ENCODE peak calls at places on chromosomes 5 and 9, in ten cellular contexts. M is stomach; L is brain microvascular endothelial cell; U is tibial artery; P is heart left ventricle; J is coronary artery; K is sigmoid colon; Z is CD4-positive, alpha-beta T cell; S is tibial nerve; Y is ovary. O is an unnamed sample.

GRCh38 chr9:20208951-20209350 is 413.3 kb downstream of the MLLT3 start:
- DNase-seq in M (no peak), L (no peak), U (no peak), P (no peak), J (no peak), K (no peak), Z (no peak), S (no peak), Y (no peak), O (no peak)

GRCh38 chr5:180390441-180391190 is 37.5 kb upstream of the GFPT2 start:
- DNase-seq in M (no peak), L (no peak), U (peak), P (no peak), J (no peak), K (no peak), Z (no peak), S (no peak), Y (no peak), O (no peak)

GRCh38 chr9:6186691-6187090 is 28.9 kb upstream of the IL33 start:
- DNase-seq in M (no peak), L (no peak), U (no peak), P (no peak), J (no peak), K (no peak), Z (no peak), S (no peak), Y (no peak), O (no peak)

GRCh38 chr5:67240846-67241245 is 44.2 kb upstream of the CD180 start:
- DNase-seq in M (no peak), L (no peak), U (no peak), P (no peak), J (no peak), K (no peak), Z (no peak), S (no peak), Y (no peak), O (no peak)

GRCh38 chr5:59713488-59713844 is 180.1 kb downstream of the PDE4D start:
- DNase-seq in M (no peak), L (no peak), U (no peak), P (no peak), J (no peak), K (peak), Z (no peak), S (no peak), Y (no peak), O (no peak)

GRCh38 chr9:21682376-21682775 is 120.1 kb upstream of the MTAP start:
- DNase-seq in M (no peak), L (no peak), U (no peak), P (no peak), J (no peak), K (no peak), Z (no peak), S (no peak), Y (no peak), O (no peak)

GRCh38 chr9:111386386-111386785 is 56.4 kb upstream of the OR2K2 start:
- DNase-seq in M (no peak), L (no peak), U (no peak), P (no peak), J (no peak), K (no peak), Z (no peak), S (no peak), Y (no peak), O (no peak)

GRCh38 chr5:167947312-167947711 is 344.1 kb upstream of the WWC1 start:
- DNase-seq in M (no peak), L (no peak), U (no peak), P (no peak), J (no peak), K (no peak), Z (no peak), S (peak), Y (no peak), O (no peak)

GRCh38 chr5:77308154-77308960 is 97.9 kb downstream of the PDE8B start:
- DNase-seq in M (no peak), L (no peak), U (no peak), P (no peak), J (no peak), K (no peak), Z (no peak), S (no peak), Y (no peak), O (no peak)

GRCh38 chr9:133754187-133754586 is 16.0 kb upstream of the SARDH start:
- DNase-seq in M (no peak), L (no peak), U (peak), P (no peak), J (peak), K (peak), Z (no peak), S (no peak), Y (peak), O (no peak)

GRCh38 chr5:37554938-37555337 is 175.8 kb downstream of the WDR70 start:
- DNase-seq in M (no peak), L (no peak), U (no peak), P (no peak), J (no peak), K (no peak), Z (no peak), S (no peak), Y (no peak), O (no peak)

GRCh38 chr5:35776757-35777156 is 79.9 kb upstream of the IL7R start:
- DNase-seq in M (no peak), L (no peak), U (no peak), P (no peak), J (no peak), K (no peak), Z (no peak), S (no peak), Y (no peak), O (no peak)

GRCh38 chr5:67640011-67640410 is 443.4 kb upstream of the CD180 start:
- DNase-seq in M (no peak), L (no peak), U (no peak), P (no peak), J (no peak), K (no peak), Z (no peak), S (no peak), Y (no peak), O (no peak)

GRCh38 chr5:140287776-140288521 is 15.0 kb downstream of the PFDN1 start:
- DNase-seq in M (no peak), L (no peak), U (no peak), P (no peak), J (no peak), K (no peak), Z (no peak), S (no peak), Y (no peak), O (no peak)

GRCh38 chr9:129936222-129936621 is 101.0 kb downstream of the USP20 start:
- DNase-seq in M (no peak), L (no peak), U (no peak), P (no peak), J (no peak), K (no peak), Z (no peak), S (no peak), Y (no peak), O (peak)
- TF ChIP-seq CTCF in M (no peak), L (no peak), U (no peak), P (no peak), J (no peak), K (no peak), Z (no peak), S (no peak), Y (no peak), O (no peak)

GRCh38 chr5:137734962-137735530 is 843 bp downstream of the KLHL3 start:
- DNase-seq in M (peak), L (peak), U (peak), P (peak), J (no peak), K (peak), Z (no peak), S (peak), Y (peak), O (peak)
- H3K27ac ChIP-seq in M (peak), L (peak), U (peak), P (peak), J (peak), K (peak), Z (peak), S (peak), Y (no peak), O (peak)

GRCh38 chr9:109454041-109454440 is 44.1 kb downstream of the PTPN3 start:
- DNase-seq in M (no peak), L (no peak), U (no peak), P (no peak), J (no peak), K (no peak), Z (no peak), S (no peak), Y (no peak), O (no peak)

GRCh38 chr9:109456811-109457210 is 41.3 kb downstream of the PTPN3 start:
- DNase-seq in M (no peak), L (no peak), U (no peak), P (no peak), J (no peak), K (no peak), Z (no peak), S (no peak), Y (no peak), O (no peak)

GRCh38 chr9:109455391-109455790 is 42.7 kb downstream of the PTPN3 start:
- DNase-seq in M (no peak), L (no peak), U (no peak), P (no peak), J (no peak), K (no peak), Z (no peak), S (no peak), Y (no peak), O (no peak)

GRCh38 chr9:109454601-109455155 is 43.4 kb downstream of the PTPN3 start:
- DNase-seq in M (no peak), L (no peak), U (no peak), P (no peak), J (no peak), K (no peak), Z (no peak), S (no peak), Y (no peak), O (no peak)

DNA sequence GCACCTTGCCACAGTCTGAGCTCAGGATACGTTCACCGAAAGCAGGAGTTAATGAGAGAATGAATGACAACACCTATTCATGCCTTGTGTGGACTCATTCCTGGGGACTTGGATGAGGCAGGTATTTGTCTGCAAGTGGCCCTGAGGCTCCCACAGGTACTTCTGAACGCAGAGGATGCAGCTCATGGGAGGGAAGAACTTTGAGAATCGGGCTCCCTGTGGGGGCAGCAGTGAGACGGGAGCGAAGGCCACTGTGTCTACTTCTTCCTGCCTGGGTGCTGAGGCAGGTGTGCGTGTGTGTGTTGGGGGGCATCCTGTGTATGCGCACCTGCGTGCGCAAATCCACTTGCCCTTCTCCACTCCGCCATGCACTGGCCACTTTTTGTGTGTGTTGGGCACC is 42.2 kb downstream of the PTPN3 start:
- DNase-seq in M (no peak), L (no peak), U (no peak), P (no peak), J (no peak), K (no peak), Z (no peak), S (no peak), Y (no peak), O (no peak)
- TF ChIP-seq CTCF in M (no peak), L (peak), U (no peak), P (no peak), J (no peak), K (no peak), Z (no peak), S (no peak), Y (no peak), O (no peak)

GRCh38 chr9:742104-742503 is 99.4 kb upstream of the DMRT1 start:
- DNase-seq in M (no peak), L (no peak), U (peak), P (no peak), J (no peak), K (peak), Z (no peak), S (no peak), Y (no peak), O (no peak)

GRCh38 chr9:744046-744712 is 97.3 kb upstream of the DMRT1 start:
- DNase-seq in M (no peak), L (no peak), U (peak), P (no peak), J (no peak), K (no peak), Z (no peak), S (no peak), Y (no peak), O (no peak)

GRCh38 chr9:744790-745456 is 96.6 kb upstream of the DMRT1 start:
- DNase-seq in M (peak), L (no peak), U (peak), P (peak), J (no peak), K (peak), Z (no peak), S (peak), Y (peak), O (peak)

GRCh38 chr9:745761-746414 is 95.6 kb upstream of the DMRT1 start:
- DNase-seq in M (no peak), L (no peak), U (peak), P (no peak), J (no peak), K (peak), Z (no peak), S (no peak), Y (no peak), O (no peak)

DNA sequence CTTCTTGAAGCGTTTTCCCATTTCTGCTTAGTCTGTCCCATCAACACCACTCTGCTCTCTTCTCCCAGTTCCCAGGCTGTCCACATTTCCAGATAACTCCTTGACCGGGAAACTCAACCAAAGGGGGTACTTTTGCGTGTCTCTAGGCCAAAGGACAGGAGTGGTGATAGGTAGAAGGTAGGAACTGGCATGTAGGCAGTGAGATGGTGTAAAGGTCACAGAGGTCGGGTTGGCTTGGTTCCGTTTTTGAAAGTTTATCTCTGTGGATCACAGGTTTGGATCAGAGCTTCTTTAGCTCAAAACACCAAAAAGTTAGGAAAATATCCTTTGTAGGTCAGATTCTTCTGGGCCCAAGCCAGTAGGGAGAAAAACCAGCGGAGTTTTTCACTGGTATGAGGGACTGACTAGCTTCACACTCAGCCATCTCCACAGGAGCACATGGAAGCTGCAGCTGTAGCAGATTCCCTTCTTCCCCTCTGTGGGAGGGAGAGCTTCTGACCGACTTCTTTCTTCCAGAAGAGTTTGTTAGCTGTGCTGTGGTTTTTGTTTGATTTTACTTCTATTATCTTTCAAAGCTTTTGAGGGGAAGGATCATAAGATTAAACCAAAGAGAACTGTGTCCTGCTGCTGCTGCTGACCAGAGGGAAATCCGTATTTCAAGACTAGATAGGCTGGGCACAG is 98.4 kb upstream of the DMRT1 start:
- DNase-seq in M (no peak), L (no peak), U (no peak), P (no peak), J (no peak), K (peak), Z (no peak), S (no peak), Y (no peak), O (no peak)
- H3K27ac ChIP-seq in M (peak), L (no peak), U (peak), P (peak), J (peak), K (peak), Z (no peak), S (no peak), Y (no peak), O (peak)

GRCh38 chr5:41345295-41345694 is 132.0 kb upstream of the C6 start:
- DNase-seq in M (no peak), L (peak), U (no peak), P (no peak), J (no peak), K (no peak), Z (no peak), S (no peak), Y (no peak), O (no peak)

GRCh38 chr5:41349846-41350245 is 136.5 kb upstream of the C6 start:
- DNase-seq in M (no peak), L (no peak), U (no peak), P (no peak), J (no peak), K (no peak), Z (no peak), S (no peak), Y (no peak), O (no peak)

GRCh38 chr5:41347569-41347968 is 134.2 kb upstream of the C6 start:
- DNase-seq in M (no peak), L (no peak), U (no peak), P (no peak), J (no peak), K (no peak), Z (no peak), S (no peak), Y (no peak), O (no peak)

GRCh38 chr5:41346609-41347008 is 133.3 kb upstream of the C6 start:
- DNase-seq in M (no peak), L (no peak), U (no peak), P (no peak), J (no peak), K (no peak), Z (no peak), S (no peak), Y (no peak), O (no peak)
- TF ChIP-seq CTCF in M (no peak), L (no peak), U (no peak), P (no peak), J (no peak), K (no peak), Z (no peak), S (no peak), Y (no peak), O (no peak)

GRCh38 chr5:142977363-142978051 is 207.3 kb downstream of the ARHGAP26 start:
- DNase-seq in M (no peak), L (peak), U (no peak), P (peak), J (no peak), K (no peak), Z (peak), S (peak), Y (no peak), O (no peak)
- H3K27ac ChIP-seq in M (peak), L (peak), U (no peak), P (no peak), J (no peak), K (no peak), Z (no peak), S (peak), Y (no peak), O (peak)